ENCODE peak calls at places on chromosomes 13 and 19, in seven cellular contexts. J is CD8-positive, alpha-beta T cell; P is GOT3; H is testis; Q is memory B cell; S is Kasumi-1; T is NCI-H1694 treated with DMSO at 0.1 percent for 48 hours. B is an unnamed sample.

GRCh38 chr19:49364083-49364687 is 508 bp downstream of the DKKL1 start:
- DNase-seq in J (no peak), P (no peak), H (no peak), Q (no peak), S (no peak), T (no peak), B (no peak)

GRCh38 chr13:94906605-94907004 is 194.3 kb upstream of the SOX21 start:
- DNase-seq in J (no peak), P (no peak), H (no peak), Q (no peak), S (no peak), T (no peak), B (no peak)

GRCh38 chr19:43574424-43575155 is 737 bp downstream of the XRCC1 start:
- DNase-seq in J (no peak), P (no peak), H (no peak), Q (no peak), S (no peak), T (no peak), B (no peak)

GRCh38 chr13:111903143-111903542 is 163.8 kb upstream of the SOX1 start:
- DNase-seq in J (no peak), P (no peak), H (no peak), Q (no peak), S (no peak), T (no peak), B (no peak)

GRCh38 chr13:30192320-30193093 is 114.8 kb downstream of the KATNAL1 start:
- DNase-seq in J (no peak), P (no peak), H (no peak), Q (no peak), S (no peak), T (no peak), B (no peak)

GRCh38 chr19:46451352-46451751 is 20.0 kb downstream of the PNMA8A start:
- DNase-seq in J (no peak), P (no peak), H (no peak), Q (no peak), S (no peak), T (peak; percentile 93), B (no peak)

GRCh38 chr13:107291875-107292274 is 723.9 kb upstream of the ARGLU1 start:
- DNase-seq in J (no peak), P (no peak), H (no peak), Q (no peak), S (no peak), T (no peak), B (no peak)

GRCh38 chr19:5466814-5467291 is 11.6 kb downstream of the ZNRF4 start:
- DNase-seq in J (no peak), P (no peak), H (no peak), Q (no peak), S (no peak), T (peak; percentile 76), B (no peak)

GRCh38 chr13:111117961-111118360 is 2.9 kb downstream of the ARHGEF7 start:
- DNase-seq in J (no peak), P (no peak), H (no peak), Q (no peak), S (no peak), T (no peak), B (no peak)

GRCh38 chr13:79692846-79693245 is 211.9 kb downstream of the NDFIP2 start:
- DNase-seq in J (no peak), P (no peak), H (no peak), Q (no peak), S (no peak), T (no peak), B (no peak)

GRCh38 chr13:52665325-52665724 is 12.7 kb downstream of the SUGT1 start:
- DNase-seq in J (no peak), P (no peak), H (no peak), Q (no peak), S (peak; percentile 27), T (peak; percentile 25), B (peak; percentile 19)

GRCh38 chr13:42753697-42754096 is 27.7 kb upstream of the FAM216B start:
- DNase-seq in J (no peak), P (no peak), H (peak; percentile 24), Q (no peak), S (no peak), T (no peak), B (no peak)

GRCh38 chr13:32824671-32825070 is 191.6 kb upstream of the KL start:
- DNase-seq in J (no peak), P (no peak), H (no peak), Q (no peak), S (no peak), T (no peak), B (no peak)

GRCh38 chr13:95385808-95386207 is 84.6 kb upstream of the ABCC4 start:
- DNase-seq in J (no peak), P (no peak), H (no peak), Q (no peak), S (no peak), T (no peak), B (no peak)

GRCh38 chr19:3346677-3347353 is 19.6 kb upstream of the NFIC start:
- DNase-seq in J (no peak), P (no peak), H (peak; percentile 70), Q (no peak), S (no peak), T (peak; percentile 64), B (no peak)

GRCh38 chr13:102977471-102977870 is 88.7 kb downstream of the SLC10A2 start:
- DNase-seq in J (no peak), P (no peak), H (no peak), Q (no peak), S (no peak), T (no peak), B (no peak)

GRCh38 chr13:43389573-43389972 is 366.2 kb downstream of the DNAJC15 start:
- DNase-seq in J (no peak), P (no peak), H (no peak), Q (no peak), S (no peak), T (no peak), B (no peak)

GRCh38 chr19:55228403-55229031 is at the start of gene TMEM86B:
- DNase-seq in J (no peak), P (no peak), H (no peak), Q (no peak), S (no peak), T (no peak), B (no peak)

GRCh38 chr19:58229255-58229639 is 533 bp downstream of the ZNF544 start:
- DNase-seq in J (no peak), P (no peak), H (peak; percentile 34), Q (no peak), S (no peak), T (no peak), B (no peak)

GRCh38 chr13:46580362-46580839 is 27.4 kb downstream of the LRCH1 start:
- DNase-seq in J (no peak), P (no peak), H (no peak), Q (no peak), S (no peak), T (no peak), B (no peak)

GRCh38 chr19:38057954-38058690 is 151.1 kb downstream of the SIPA1L3 start:
- DNase-seq in J (no peak), P (no peak), H (no peak), Q (no peak), S (no peak), T (peak; percentile 91), B (no peak)

GRCh38 chr13:94400874-94401273 is 78.6 kb downstream of the DCT start:
- DNase-seq in J (no peak), P (no peak), H (no peak), Q (no peak), S (no peak), T (no peak), B (no peak)

GRCh38 chr19:29001006-29001921 is 211.7 kb downstream of the UQCRFS1 start:
- DNase-seq in J (no peak), P (no peak), H (no peak), Q (no peak), S (no peak), T (no peak), B (no peak)

GRCh38 chr13:21541271-21541670 is 62.7 kb downstream of the MICU2 start:
- DNase-seq in J (no peak), P (no peak), H (no peak), Q (no peak), S (no peak), T (no peak), B (no peak)

GRCh38 chr19:18881491-18881890 is 14.5 kb downstream of the CERS1 start:
- DNase-seq in J (no peak), P (no peak), H (no peak), Q (no peak), S (no peak), T (no peak), B (no peak)

GRCh38 chr13:18212873-18213272 is 968.8 kb downstream of the TUBA3C start:
- DNase-seq in J (peak; percentile 13), P (no peak), H (peak; percentile 73), Q (no peak), S (no peak), T (no peak), B (no peak)

GRCh38 chr13:45209229-45209628 is 8.4 kb upstream of the KCTD4 start:
- DNase-seq in J (no peak), P (no peak), H (no peak), Q (no peak), S (no peak), T (no peak), B (no peak)

GRCh38 chr13:32141462-32141861 is 109.9 kb downstream of the FRY start:
- DNase-seq in J (no peak), P (no peak), H (no peak), Q (no peak), S (no peak), T (no peak), B (no peak)

GRCh38 chr19:29858000-29858596 is 46.3 kb downstream of the CCNE1 start:
- DNase-seq in J (no peak), P (no peak), H (no peak), Q (no peak), S (peak; percentile 10), T (no peak), B (no peak)

GRCh38 chr13:102817907-102818306 is 19.0 kb downstream of the BIVM start:
- DNase-seq in J (no peak), P (no peak), H (no peak), Q (no peak), S (no peak), T (no peak), B (no peak)

GRCh38 chr13:100542546-100543156 is 45.9 kb downstream of the GGACT start:
- DNase-seq in J (no peak), P (no peak), H (no peak), Q (no peak), S (peak; percentile 35), T (peak; percentile 63), B (no peak)

GRCh38 chr13:112442483-112443090 is 66.4 kb downstream of the SPACA7 start:
- DNase-seq in J (no peak), P (no peak), H (no peak), Q (peak; percentile 1), S (no peak), T (no peak), B (no peak)

GRCh38 chr13:28161370-28161769 is 23.0 kb downstream of the PAN3 start:
- DNase-seq in J (no peak), P (no peak), H (no peak), Q (no peak), S (no peak), T (no peak), B (no peak)

GRCh38 chr19:49514151-49514550 is 1.7 kb downstream of the FCGRT start:
- DNase-seq in J (no peak), P (no peak), H (no peak), Q (no peak), S (no peak), T (no peak), B (no peak)

GRCh38 chr19:14459703-14460102 is 15.5 kb downstream of the PTGER1 start:
- DNase-seq in J (no peak), P (no peak), H (no peak), Q (no peak), S (no peak), T (no peak), B (peak; percentile 45)

GRCh38 chr19:4327252-4327876 is 11.3 kb downstream of the STAP2 start:
- DNase-seq in J (peak; percentile 55), P (no peak), H (peak; percentile 62), Q (peak; percentile 45), S (peak; percentile 74), T (no peak), B (peak; percentile 43)

GRCh38 chr13:111179908-111180756 is 65.0 kb downstream of the ARHGEF7 start:
- DNase-seq in J (no peak), P (no peak), H (no peak), Q (no peak), S (no peak), T (no peak), B (no peak)

GRCh38 chr19:43562211-43562697 is 13.1 kb downstream of the XRCC1 start:
- DNase-seq in J (no peak), P (no peak), H (no peak), Q (no peak), S (no peak), T (no peak), B (no peak)

B was measured in T-helper 1 cell.